ENCODE peak calls at places on chromosome 22, in six cellular contexts. X is left lung, F is adipocyte, P is AG04450, T is stromal cell of bone marrow, H is NCI-H2029 treated with DMSO at 0.1 percent for 48 hours. I is an unnamed sample.

GRCh38 chr22:26394787-26395186 is 34.3 kb upstream of the ASPHD2 start:
- DNase-seq in H (peak; percentile 38), X (no peak), T (no peak), F (no peak), P (no peak), I (no peak)

GRCh38 chr22:21920341-21921183 is 32.1 kb downstream of the PPM1F start:
- DNase-seq in F (no peak), X (no peak), H (no peak), T (no peak), P (no peak), I (no peak)

GRCh38 chr22:17974087-17974486 is 50.3 kb downstream of the MICAL3 start:
- DNase-seq in F (peak; percentile 51), T (no peak), H (no peak), P (no peak), X (no peak), I (no peak)

GRCh38 chr22:21797444-21798221 is 62.0 kb upstream of the YPEL1 start:
- DNase-seq in F (peak; percentile 49), T (no peak), H (no peak), P (no peak), X (no peak), I (no peak)

GRCh38 chr22:47713880-47714452 is 951.5 kb downstream of the TBC1D22A start:
- DNase-seq in P (no peak), F (no peak), T (no peak), X (no peak), H (no peak), I (no peak)

GRCh38 chr22:45949921-45950320 is 27.0 kb downstream of the WNT7B start:
- DNase-seq in F (no peak), X (no peak), T (no peak), H (no peak), P (no peak), I (no peak)

GRCh38 chr22:35649636-35650250 is 1.5 kb downstream of the APOL6 start:
- DNase-seq in F (no peak), X (no peak), H (no peak), T (no peak), P (no peak), I (no peak)

GRCh38 chr22:39303358-39303757 is 16.1 kb downstream of the RPL3 start:
- DNase-seq in X (no peak), H (no peak), T (no peak), P (no peak), F (no peak), I (no peak)

GRCh38 chr22:27032121-27032761 is 374.9 kb downstream of the MIAT start:
- DNase-seq in X (no peak), F (no peak), T (no peak), H (peak; percentile 49), P (no peak), I (no peak)

GRCh38 chr22:40107756-40108437 is 69.8 kb upstream of the TNRC6B start:
- DNase-seq in H (peak; percentile 19), P (no peak), F (peak; percentile 87), X (no peak), T (peak; percentile 42), I (no peak)

GRCh38 chr22:18077087-18077638 is 627 bp upstream of the PEX26 start:
- DNase-seq in X (no peak), H (no peak), F (no peak), P (no peak), T (no peak), I (no peak)

I was measured in 8988T.